ENCODE peak calls at places on chromosome X, in seven cellular contexts. Z, S, V, R, C, J and O are unnamed samples.

GRCh38 chrX:70289168-70289792 is 447 bp downstream of the PDZD11 start:
- DNase-seq in R (no peak), Z (no peak), V (no peak), S (no peak), C (no peak), J (no peak), O (no peak)

GRCh38 chrX:107878106-107878505 is 52.4 kb downstream of the MID2 start:
- DNase-seq in J (no peak), C (no peak), R (peak), Z (no peak), V (no peak), S (no peak), O (no peak)

GRCh38 chrX:136619889-136620505 is 28.0 kb upstream of the CD40LG start:
- DNase-seq in V (no peak), S (no peak), C (no peak), Z (no peak), R (no peak), J (no peak), O (no peak)

GRCh38 chrX:78555401-78555980 is 103.6 kb downstream of the RTL3 start:
- DNase-seq in V (no peak), S (no peak), R (no peak), J (peak), C (no peak), Z (peak), O (peak)

GRCh38 chrX:107117993-107118321 is 665 bp downstream of the RBM41 start:
- DNase-seq in S (no peak), J (peak), V (no peak), R (no peak), C (no peak), Z (peak), O (no peak)

GRCh38 chrX:155864655-155865054 is 16.5 kb upstream of the VAMP7 start:
- DNase-seq in R (no peak), Z (peak), V (no peak), C (no peak), S (no peak), J (peak), O (peak)

GRCh38 chrX:151879856-151880255 is 32.8 kb upstream of the MAGEA4 start:
- DNase-seq in S (no peak), V (no peak), Z (no peak), C (no peak), J (no peak), R (no peak), O (no peak)

GRCh38 chrX:70454441-70455365 is 10.1 kb downstream of the DLG3 start:
- DNase-seq in V (peak), C (no peak), Z (peak), R (peak), S (no peak), J (peak), O (peak)

GRCh38 chrX:97751735-97752134 is 868.0 kb downstream of the RPA4 start:
- DNase-seq in V (no peak), S (no peak), Z (no peak), R (no peak), C (no peak), J (no peak), O (peak)

GRCh38 chrX:15206306-15206705 is 63.6 kb downstream of the ASB9 start:
- DNase-seq in R (no peak), J (no peak), S (no peak), Z (no peak), V (no peak), C (no peak), O (no peak)

GRCh38 chrX:140354431-140355120 is 150.3 kb downstream of the SOX3 start:
- DNase-seq in C (no peak), Z (no peak), R (no peak), S (no peak), V (no peak), J (no peak), O (no peak)

GRCh38 chrX:40055495-40055894 is 42.3 kb downstream of the BCOR start:
- DNase-seq in C (no peak), S (no peak), V (no peak), J (no peak), Z (no peak), R (no peak), O (no peak)

GRCh38 chrX:40054793-40055192 is 43.0 kb downstream of the BCOR start:
- DNase-seq in S (no peak), C (no peak), R (no peak), Z (no peak), V (no peak), J (no peak), O (no peak)

GRCh38 chrX:40056420-40056819 is 41.3 kb downstream of the BCOR start:
- DNase-seq in J (no peak), V (no peak), Z (no peak), C (no peak), R (no peak), S (no peak), O (no peak)

GRCh38 chrX:40058719-40059118 is 39.0 kb downstream of the BCOR start:
- DNase-seq in S (no peak), J (no peak), R (no peak), V (no peak), C (no peak), Z (no peak), O (no peak)

DNA sequence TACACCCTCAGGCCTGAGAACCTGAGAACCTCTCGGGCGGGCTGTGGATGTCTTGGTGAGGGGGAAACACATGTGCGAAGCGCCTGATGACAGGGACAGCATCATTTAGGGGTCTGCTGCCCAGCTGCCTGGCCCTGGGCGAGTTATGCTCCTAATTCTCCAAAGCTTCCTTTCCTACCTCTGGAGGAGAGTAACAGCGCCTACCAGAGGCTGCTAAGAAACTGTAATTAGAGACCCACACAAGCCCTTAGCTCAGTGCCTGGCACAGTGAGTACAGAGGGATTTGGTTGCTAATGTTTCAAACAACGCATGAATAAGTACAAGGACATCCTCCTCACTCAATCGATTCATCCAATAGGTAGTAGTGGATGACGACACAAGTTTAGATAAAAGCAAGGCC is 40.4 kb downstream of the BCOR start:
- DNase-seq in C (no peak), J (no peak), S (no peak), Z (no peak), R (no peak), V (no peak), O (peak)
- TF ChIP-seq CTCF in C (no peak), J (peak), S (no peak), Z (no peak), R (no peak), V (no peak), O (no peak)

DNA sequence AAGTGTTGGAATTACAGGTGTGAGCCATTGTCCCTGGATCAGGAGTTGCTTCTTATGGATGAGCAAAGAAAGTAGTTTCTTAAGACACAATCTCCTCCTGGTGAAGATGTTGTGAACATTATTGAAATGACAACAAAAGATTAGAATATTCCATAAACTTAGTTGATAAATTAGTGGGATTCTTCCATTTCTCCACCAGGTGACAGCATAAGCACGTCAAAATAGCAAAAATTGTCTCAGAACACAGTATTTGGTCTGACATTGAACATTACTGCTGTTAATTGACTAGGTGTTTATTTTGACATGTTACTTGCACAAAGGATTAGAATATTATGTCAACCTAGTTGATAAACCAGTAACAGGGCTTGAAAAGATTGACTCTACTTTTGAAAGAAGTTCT is 21.6 kb downstream of the CLDN34 start:
- DNase-seq in C (no peak), J (peak), S (no peak), R (no peak), V (no peak), Z (peak), O (peak)
- TF ChIP-seq CTCF in C (peak), J (peak), S (peak), R (peak), V (peak), Z (peak), O (peak)

DNA sequence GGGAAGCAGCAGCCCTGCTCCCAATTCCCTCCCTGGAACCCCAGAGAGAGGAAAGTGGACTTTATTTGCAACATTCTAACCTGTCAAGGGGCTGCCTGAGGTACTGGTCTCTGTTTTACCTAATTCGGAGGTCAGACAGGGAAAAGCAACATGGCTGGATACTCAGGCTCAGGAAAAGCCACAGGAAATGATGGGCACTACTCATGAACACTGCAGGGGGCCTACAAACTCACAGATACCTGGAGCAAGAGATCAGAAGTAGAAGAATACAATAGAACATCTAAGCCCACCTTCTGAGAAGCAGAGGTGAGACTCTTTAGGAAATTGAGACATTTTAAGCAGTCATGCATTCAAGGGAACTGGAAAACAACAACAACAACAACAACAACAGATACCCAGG is 15.4 kb upstream of the CSTF2 start:
- DNase-seq in V (no peak), Z (no peak), J (no peak), R (no peak), C (no peak), S (no peak), O (no peak)
- TF ChIP-seq CTCF in V (no peak), Z (no peak), J (no peak), R (no peak), C (no peak), S (no peak), O (no peak)

GRCh38 chrX:32483534-32484136 is 727.7 kb downstream of the DMD start:
- DNase-seq in S (no peak), J (peak), Z (no peak), C (no peak), V (no peak), R (no peak), O (no peak)
- TF ChIP-seq CTCF in S (no peak), J (peak), Z (no peak), C (peak), V (peak), R (no peak), O (peak)

DNA sequence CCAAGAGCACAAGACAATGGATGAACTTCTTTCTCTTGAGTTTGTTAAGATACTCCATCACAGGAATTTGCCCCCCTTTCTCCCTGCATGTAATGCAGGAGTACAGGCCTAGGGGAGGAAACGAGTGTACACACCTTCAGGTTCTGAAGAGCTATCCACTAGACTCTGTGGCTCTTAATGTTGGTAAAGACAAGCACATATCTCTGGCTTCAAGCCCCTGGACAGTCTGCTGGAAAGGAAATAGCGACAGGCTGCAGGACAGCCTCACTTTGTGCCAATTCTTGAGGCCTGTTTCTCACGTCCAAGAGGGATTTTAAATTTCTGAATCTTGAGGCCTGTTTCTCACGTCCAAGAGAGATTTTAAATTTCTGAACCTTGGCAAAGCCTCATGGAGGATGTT is 87.1 kb downstream of the RLIM start:
- DNase-seq in V (no peak), R (no peak), C (no peak), S (no peak), Z (no peak), J (no peak), O (no peak)
- TF ChIP-seq CTCF in V (no peak), R (no peak), C (no peak), S (no peak), Z (no peak), J (no peak), O (no peak)